ENCODE peak calls at places on chromosomes 4 and X, in six cellular contexts. L, W, H, G, A and J are unnamed samples.

GRCh38 chrX:135707880-135708279 is 5.6 kb upstream of the CT45A1 start:
- DNase-seq in L (peak), W (no peak), H (no peak), G (peak), A (peak), J (peak)

GRCh38 chr4:41976775-41977516 is 4.6 kb upstream of the DCAF4L1 start:
- DNase-seq in L (no peak), W (no peak), H (no peak), G (no peak), A (no peak), J (no peak)

GRCh38 chr4:142202404-142203332 is 566.3 kb downstream of the IL15 start:
- DNase-seq in L (no peak), W (no peak), H (no peak), G (no peak), A (no peak), J (no peak)

GRCh38 chr4:146252941-146253340 is 38.6 kb downstream of the REELD1 start:
- DNase-seq in L (no peak), W (no peak), H (no peak), G (no peak), A (no peak), J (no peak)

GRCh38 chr4:127162741-127163140 is 470.0 kb upstream of the INTU start:
- DNase-seq in L (no peak), W (no peak), H (peak), G (no peak), A (no peak), J (no peak)

GRCh38 chr4:82753725-82754410 is 44.7 kb downstream of the SCD5 start:
- DNase-seq in L (no peak), W (no peak), H (no peak), G (no peak), A (peak), J (no peak)

GRCh38 chr4:110508827-110509446 is 33.0 kb downstream of the ENPEP start:
- DNase-seq in L (no peak), W (no peak), H (peak), G (peak), A (peak), J (no peak)

GRCh38 chr4:26062221-26062620 is 148.2 kb downstream of the SMIM20 start:
- DNase-seq in L (no peak), W (no peak), H (peak), G (no peak), A (no peak), J (no peak)

GRCh38 chrX:149286940-149287349 is 218.2 kb downstream of the IDS start:
- DNase-seq in L (peak), W (peak), H (no peak), G (peak), A (peak), J (peak)

GRCh38 chr4:8182858-8183725 is 16.0 kb upstream of the SH3TC1 start:
- DNase-seq in L (peak), W (no peak), H (peak), G (no peak), A (peak), J (no peak)

DNA sequence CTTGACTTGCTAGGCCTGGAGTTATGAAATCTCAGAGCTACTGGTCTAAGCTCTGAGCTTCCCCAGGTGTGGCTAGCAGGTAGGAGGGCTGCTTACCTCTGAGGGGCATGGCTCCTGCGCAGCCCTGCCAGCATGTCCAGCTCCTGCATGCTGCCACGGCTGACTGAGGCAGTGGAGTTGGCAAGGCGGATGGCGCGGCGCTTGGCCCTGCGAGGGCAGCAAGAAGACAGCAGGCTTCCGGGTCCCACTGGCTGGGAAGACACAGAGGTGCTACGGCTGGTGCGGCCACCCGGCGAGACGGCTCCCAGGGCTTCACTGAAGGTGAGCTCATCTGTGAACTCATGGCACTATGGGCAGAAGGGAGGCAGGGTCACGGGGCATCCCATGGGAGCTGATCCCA is 5.7 kb downstream of the KCND1 start:
- DNase-seq in L (no peak), W (no peak), H (no peak), G (no peak), A (no peak), J (no peak)
- TF ChIP-seq CTCF in L (no peak), W (no peak), H (no peak), G (no peak), A (no peak), J (no peak)

GRCh38 chr4:68874507-68874906 is 58.7 kb downstream of the UGT2B10 start:
- DNase-seq in L (no peak), W (no peak), H (no peak), G (no peak), A (no peak), J (no peak)

GRCh38 chr4:68871772-68872441 is 56.1 kb downstream of the UGT2B10 start:
- DNase-seq in L (no peak), W (no peak), H (no peak), G (peak), A (no peak), J (no peak)

GRCh38 chr4:68872442-68873217 is 56.8 kb downstream of the UGT2B10 start:
- DNase-seq in L (no peak), W (no peak), H (no peak), G (peak), A (no peak), J (no peak)

GRCh38 chr4:68869274-68869773 is 53.5 kb downstream of the UGT2B10 start:
- DNase-seq in L (no peak), W (no peak), H (no peak), G (no peak), A (no peak), J (no peak)

DNA sequence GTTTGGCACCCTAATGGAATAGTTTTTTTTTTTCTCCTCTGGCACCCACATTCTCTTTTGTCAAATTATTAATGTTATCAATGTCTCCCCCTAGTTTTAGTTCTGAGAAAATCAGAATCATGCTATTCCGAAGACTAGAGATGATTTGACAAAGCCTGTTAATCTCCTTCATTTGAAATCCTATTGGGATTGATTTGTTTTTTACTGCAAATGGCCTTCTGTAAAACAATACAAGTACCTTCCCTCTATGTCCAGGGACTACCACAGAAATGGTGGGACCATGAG is 57.4 kb downstream of the UGT2B10 start:
- DNase-seq in L (no peak), W (no peak), H (no peak), G (no peak), A (no peak), J (no peak)
- TF ChIP-seq CTCF in L (no peak), W (no peak), H (no peak), G (no peak), A (no peak), J (no peak)

GRCh38 chr4:24032371-24032989 is 142.6 kb upstream of the PPARGC1A start:
- DNase-seq in L (peak), W (no peak), H (no peak), G (peak), A (no peak), J (peak)
- TF ChIP-seq CTCF in L (no peak), W (no peak), H (no peak), G (peak), A (no peak), J (peak)

DNA sequence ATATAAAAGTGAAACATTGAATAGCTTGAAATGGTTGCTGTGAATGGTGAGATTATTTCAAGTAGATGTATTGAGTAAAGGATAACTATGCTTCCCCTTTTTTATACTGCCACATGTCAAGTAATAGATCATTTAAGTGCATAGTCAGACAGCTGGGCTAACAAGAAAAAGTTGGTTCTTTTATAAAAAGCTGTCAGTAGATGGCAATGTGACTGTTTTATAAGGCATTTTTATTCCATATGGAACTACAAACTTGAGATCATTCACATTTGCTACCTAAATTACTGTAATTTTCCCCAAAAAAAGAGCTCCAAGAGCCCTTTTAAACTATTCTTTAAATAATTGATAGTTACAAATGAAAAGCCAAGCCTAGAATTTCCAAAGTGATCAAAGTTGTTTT is 831.0 kb downstream of the C4orf33 start:
- DNase-seq in L (no peak), W (no peak), H (peak), G (no peak), A (peak), J (no peak)
- TF ChIP-seq CTCF in L (no peak), W (no peak), H (peak), G (no peak), A (peak), J (peak)

GRCh38 chrX:12447448-12448154 is 309.3 kb downstream of the FRMPD4 start:
- DNase-seq in L (no peak), W (no peak), H (peak), G (no peak), A (no peak), J (no peak)
- TF ChIP-seq CTCF in L (no peak), W (no peak), H (peak), G (peak), A (no peak), J (no peak)